ENCODE peak calls at places on chromosomes 16 and 17, in nine cellular contexts. E, N, B, W, D, J, I, C and G are unnamed samples.
A peak's percentile ranks its signal among the peaks of the same experiment; 100 is the strongest.

GRCh38 chr16:2596747-2597559 is 59.1 kb downstream of the PDPK1 start:
- DNase-seq in B (no peak), J (no peak), N (no peak), D (no peak), W (no peak), C (no peak), I (no peak), E (no peak), G (no peak)

GRCh38 chr17:27473748-27474609 is 17.7 kb downstream of the KSR1 start:
- DNase-seq in D (peak; percentile 62), C (no peak), W (peak; percentile 87), E (peak; percentile 91), N (no peak), J (peak; percentile 33), B (no peak), I (no peak), G (peak; percentile 75)

GRCh38 chr16:72241930-72242329 is 70.0 kb upstream of the PMFBP1 start:
- DNase-seq in I (no peak), B (peak; percentile 39), C (peak; percentile 55), N (no peak), D (peak; percentile 15), E (no peak), W (peak; percentile 51), J (peak; percentile 8), G (no peak)

GRCh38 chr16:16042076-16042475 is 92.7 kb downstream of the ABCC1 start:
- DNase-seq in J (peak; percentile 74), I (no peak), B (no peak), D (peak; percentile 45), W (peak; percentile 42), E (peak; percentile 93), C (peak; percentile 88), N (no peak), G (no peak)

GRCh38 chr17:58335779-58336455 is 7.3 kb upstream of the TSPOAP1 start:
- DNase-seq in E (peak; percentile 53), B (no peak), W (peak; percentile 32), I (no peak), C (no peak), J (no peak), D (peak; percentile 46), N (no peak), G (peak; percentile 58)

GRCh38 chr16:81505011-81505660 is 60.5 kb downstream of the CMIP start:
- DNase-seq in E (no peak), N (no peak), C (no peak), D (peak; percentile 36), W (peak; percentile 41), J (no peak), I (no peak), B (peak; percentile 44), G (no peak)

GRCh38 chr17:74430706-74431567 is 951 bp upstream of the GPRC5C start:
- DNase-seq in B (peak; percentile 40), C (peak; percentile 4), D (peak; percentile 90), N (peak; percentile 91), J (peak; percentile 92), I (no peak), W (peak; percentile 96), E (peak; percentile 98), G (peak; percentile 94)

GRCh38 chr16:82055728-82056549 is 20.9 kb downstream of the HSD17B2 start:
- DNase-seq in N (no peak), C (no peak), B (no peak), I (no peak), J (peak; percentile 50), E (no peak), W (no peak), D (no peak), G (no peak)

GRCh38 chr17:19249681-19250080 is 12.5 kb downstream of the EPN2 start:
- DNase-seq in C (no peak), J (no peak), I (no peak), E (no peak), D (no peak), W (no peak), B (no peak), N (peak; percentile 55), G (peak; percentile 66)

GRCh38 chr16:27879601-27880247 is 183.8 kb downstream of the GSG1L start:
- DNase-seq in N (no peak), D (peak; percentile 55), B (no peak), W (peak; percentile 12), E (no peak), J (no peak), C (no peak), I (no peak), G (no peak)

GRCh38 chr16:48479955-48480354 is 94.7 kb upstream of the SIAH1 start:
- DNase-seq in W (no peak), C (peak; percentile 55), B (no peak), E (no peak), J (no peak), N (no peak), D (no peak), I (no peak), G (no peak)

GRCh38 chr16:4366016-4366415 is 5.6 kb upstream of the VASN start:
- DNase-seq in C (no peak), J (no peak), W (no peak), B (no peak), E (no peak), I (no peak), D (no peak), N (no peak), G (no peak)

GRCh38 chr17:49548506-49549310 is 27.0 kb upstream of the NXPH3 start:
- DNase-seq in N (no peak), W (peak; percentile 34), J (no peak), I (peak; percentile 86), E (peak; percentile 55), B (peak; percentile 27), D (no peak), C (peak; percentile 30), G (no peak)

GRCh38 chr17:73719588-73720071 is 75.4 kb upstream of the SDK2 start:
- DNase-seq in W (peak; percentile 12), C (no peak), N (no peak), D (no peak), J (no peak), B (no peak), I (no peak), E (no peak), G (peak; percentile 80)

GRCh38 chr16:85082553-85083050 is 29.7 kb downstream of the CIBAR2 start:
- DNase-seq in N (no peak), J (no peak), C (no peak), D (no peak), E (no peak), I (no peak), W (no peak), B (no peak), G (no peak)
- TF ChIP-seq POLR2A in N (no peak), J (no peak), C (no peak), D (no peak), E (no peak), I (no peak), W (no peak), B (no peak), G (no peak)

DNA sequence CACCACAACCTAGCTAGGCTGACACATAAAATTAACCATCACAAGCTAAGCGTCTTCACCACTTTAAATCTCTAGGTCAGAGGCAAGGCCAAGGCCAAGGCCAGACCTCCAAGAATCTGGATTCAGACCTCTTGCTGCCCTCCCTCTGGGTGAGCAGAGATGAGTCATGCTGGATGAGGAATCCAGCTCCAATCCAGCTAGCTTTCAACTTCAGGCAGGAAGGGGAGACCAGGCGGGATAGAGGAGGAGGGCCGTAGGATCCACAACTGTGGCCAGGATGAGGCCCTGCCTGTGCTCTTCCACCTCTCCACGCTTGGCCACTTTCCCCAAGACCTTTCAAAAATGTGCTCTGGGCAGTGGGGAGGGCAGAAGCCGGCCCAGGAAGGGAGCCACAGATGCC is 14.7 kb downstream of the LRRC75A start:
- DNase-seq in W (peak; percentile 38), I (no peak), N (peak; percentile 69), C (peak; percentile 89), B (peak; percentile 29), E (no peak), D (peak; percentile 84), J (no peak), G (peak; percentile 87)
- H3K27ac ChIP-seq in W (no peak overlapping the region), I (peak overlapping the region; percentile 94), N (peak overlapping the region; percentile 89), C (peak overlapping the region; percentile 83), B (peak overlapping the region; percentile 60), E (peak overlapping the region; percentile 56), D (peak overlapping the region; percentile 46), J (peak overlapping the region; percentile 49), G (peak overlapping the region; percentile 79)

GRCh38 chr17:63547083-63547523 is 3.2 kb upstream of the DCAF7 start:
- DNase-seq in I (no peak), J (no peak), D (no peak), E (no peak), W (no peak), N (no peak), C (no peak), B (no peak), G (no peak)
- H3K4me1 ChIP-seq in I (peaks cover 22% of the 10 kb centered on the region), J (no peaks in the 10 kb centered on the region), D (peaks cover 3% of the 10 kb centered on the region), E (peaks cover 21% of the 10 kb centered on the region), W (peaks cover 18% of the 10 kb centered on the region), N (no peaks in the 10 kb centered on the region), C (no peaks in the 10 kb centered on the region), B (peaks cover 22% of the 10 kb centered on the region), G (no peaks in the 10 kb centered on the region)

GRCh38 chr17:50647187-50647586 is 12.5 kb downstream of the ABCC3 start:
- DNase-seq in W (no peak), B (no peak), N (no peak), J (no peak), E (no peak), I (no peak), C (no peak), D (no peak), G (no peak)

GRCh38 chr17:50649042-50649908 is 14.6 kb downstream of the ABCC3 start:
- DNase-seq in I (no peak), N (no peak), J (no peak), B (peak; percentile 55), W (no peak), D (no peak), C (peak; percentile 64), E (no peak), G (no peak)

GRCh38 chr17:50642722-50643656 is 8.3 kb downstream of the ABCC3 start:
- DNase-seq in W (peak; percentile 59), B (no peak), J (no peak), C (no peak), I (no peak), N (no peak), E (no peak), D (peak; percentile 85), G (no peak)

GRCh38 chr17:50642071-50642721 is 7.5 kb downstream of the ABCC3 start:
- DNase-seq in E (no peak), C (no peak), B (no peak), W (no peak), N (no peak), D (no peak), J (no peak), I (no peak), G (no peak)

DNA sequence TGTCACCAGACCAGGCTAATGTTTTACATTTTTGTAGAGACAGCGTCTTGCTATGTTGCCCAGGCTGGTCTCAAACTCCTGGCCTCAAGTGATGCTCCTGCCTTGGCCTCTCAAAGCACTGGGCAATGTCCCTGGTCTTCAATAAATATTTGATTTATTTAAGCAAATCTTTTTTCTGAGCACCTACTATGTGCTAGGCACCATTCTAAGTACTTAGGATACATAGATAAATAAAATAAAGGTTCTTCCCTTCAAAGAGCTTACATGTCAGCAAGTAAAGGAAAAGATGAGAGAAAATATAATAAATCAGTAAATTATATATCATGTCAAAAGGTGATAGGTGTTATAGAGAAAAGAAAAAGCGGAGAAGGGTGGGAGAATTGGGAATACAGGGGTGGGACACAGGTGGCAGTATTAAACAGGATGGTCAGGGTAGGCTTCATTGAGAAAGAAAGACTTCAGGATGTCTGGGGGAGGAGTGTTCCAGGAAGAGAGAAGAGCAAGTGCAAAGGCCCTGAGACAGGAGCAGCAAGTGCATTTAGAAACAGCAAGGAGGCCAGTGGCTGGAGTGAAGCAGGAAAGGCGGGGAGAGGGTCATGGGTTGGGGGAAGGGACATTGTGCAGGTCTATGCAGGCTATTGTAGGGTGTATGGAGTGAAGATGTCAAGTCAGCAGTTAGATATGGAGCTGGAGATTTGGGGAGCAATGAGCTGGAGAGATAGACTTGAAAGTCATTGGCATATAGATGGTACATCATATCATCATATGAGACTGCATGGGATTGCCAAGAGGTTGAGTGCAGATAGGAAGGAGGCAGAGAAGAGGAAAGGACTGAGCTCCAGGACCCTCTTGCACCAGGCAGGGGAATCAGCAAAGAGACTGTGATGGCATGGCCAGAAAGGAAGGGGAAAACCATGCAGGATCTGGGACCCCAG is 11.3 kb downstream of the ABCC3 start:
- DNase-seq in D (no peak), E (no peak), W (no peak), B (no peak), C (no peak), I (no peak), J (no peak), N (no peak), G (no peak)
- TF ChIP-seq POLR2A in D (no peak), E (no peak), W (no peak), B (no peak), C (no peak), I (no peak), J (no peak), N (no peak), G (no peak)